ENCODE peak calls at places on chromosomes 1 and 21, in nine cellular contexts. One of them, this sample, is unnamed.

GRCh38 chr1:119647228-119647733 is 785 bp downstream of the ZNF697 start:
- DNase-seq in BJ: no peak
- DNase-seq in heart left ventricle: peak
- DNase-seq in cardiac fibroblast: no peak
- DNase-seq in left ventricle myocardium inferior: peak
- DNase-seq in coronary artery: no peak
- DNase-seq in CD8-positive, alpha-beta T cell: no peak
- DNase-seq in GM06990: no peak
- DNase-seq in GM12865: no peak
- DNase-seq in this sample: no peak

GRCh38 chr1:174812656-174813055 is 187.1 kb upstream of the CACYBP start:
- DNase-seq in left ventricle myocardium inferior: no peak
- DNase-seq in GM06990: no peak
- DNase-seq in heart left ventricle: no peak
- DNase-seq in coronary artery: no peak
- DNase-seq in GM12865: no peak
- DNase-seq in BJ: no peak
- DNase-seq in CD8-positive, alpha-beta T cell: no peak
- DNase-seq in cardiac fibroblast: no peak
- DNase-seq in this sample: no peak

GRCh38 chr1:47875831-47876586 is 121.2 kb downstream of the TRABD2B start:
- DNase-seq in heart left ventricle: no peak
- DNase-seq in coronary artery: no peak
- DNase-seq in GM06990: no peak
- DNase-seq in cardiac fibroblast: peak
- DNase-seq in GM12865: peak
- DNase-seq in BJ: no peak
- DNase-seq in left ventricle myocardium inferior: no peak
- DNase-seq in CD8-positive, alpha-beta T cell: no peak
- DNase-seq in this sample: no peak

GRCh38 chr1:155940531-155940992 is 876 bp upstream of the RXFP4 start:
- DNase-seq in CD8-positive, alpha-beta T cell: no peak
- DNase-seq in coronary artery: no peak
- DNase-seq in heart left ventricle: peak
- DNase-seq in cardiac fibroblast: peak
- DNase-seq in left ventricle myocardium inferior: no peak
- DNase-seq in BJ: no peak
- DNase-seq in GM12865: no peak
- DNase-seq in GM06990: no peak
- DNase-seq in this sample: no peak

GRCh38 chr1:67802565-67802964 is 30.7 kb downstream of the GNG12 start:
- DNase-seq in coronary artery: no peak
- DNase-seq in cardiac fibroblast: no peak
- DNase-seq in BJ: no peak
- DNase-seq in GM06990: no peak
- DNase-seq in heart left ventricle: no peak
- DNase-seq in GM12865: no peak
- DNase-seq in left ventricle myocardium inferior: no peak
- DNase-seq in CD8-positive, alpha-beta T cell: no peak
- DNase-seq in this sample: no peak

GRCh38 chr21:30257773-30258172 is 25.0 kb downstream of the KRTAP24-1 start:
- DNase-seq in GM12865: peak
- DNase-seq in BJ: no peak
- DNase-seq in coronary artery: no peak
- DNase-seq in left ventricle myocardium inferior: no peak
- DNase-seq in GM06990: no peak
- DNase-seq in cardiac fibroblast: peak
- DNase-seq in CD8-positive, alpha-beta T cell: no peak
- DNase-seq in heart left ventricle: no peak
- DNase-seq in this sample: no peak

GRCh38 chr1:209758360-209758759 is 2.5 kb downstream of the TRAF3IP3 start:
- DNase-seq in cardiac fibroblast: no peak
- DNase-seq in CD8-positive, alpha-beta T cell: no peak
- DNase-seq in GM06990: no peak
- DNase-seq in GM12865: no peak
- DNase-seq in BJ: no peak
- DNase-seq in coronary artery: no peak
- DNase-seq in left ventricle myocardium inferior: no peak
- DNase-seq in heart left ventricle: no peak
- DNase-seq in this sample: no peak

GRCh38 chr1:69373520-69373919 is 194.2 kb upstream of the LRRC7 start:
- DNase-seq in cardiac fibroblast: no peak
- DNase-seq in coronary artery: no peak
- DNase-seq in heart left ventricle: no peak
- DNase-seq in GM12865: no peak
- DNase-seq in left ventricle myocardium inferior: no peak
- DNase-seq in BJ: no peak
- DNase-seq in GM06990: no peak
- DNase-seq in CD8-positive, alpha-beta T cell: no peak
- DNase-seq in this sample: no peak

GRCh38 chr1:13762642-13763041 is 62.7 kb downstream of the PRDM2 start:
- DNase-seq in BJ: no peak
- DNase-seq in heart left ventricle: no peak
- DNase-seq in GM06990: no peak
- DNase-seq in coronary artery: no peak
- DNase-seq in CD8-positive, alpha-beta T cell: no peak
- DNase-seq in GM12865: no peak
- DNase-seq in cardiac fibroblast: no peak
- DNase-seq in left ventricle myocardium inferior: no peak
- DNase-seq in this sample: no peak

GRCh38 chr1:13761883-13762282 is 61.9 kb downstream of the PRDM2 start:
- DNase-seq in heart left ventricle: no peak
- DNase-seq in left ventricle myocardium inferior: no peak
- DNase-seq in coronary artery: no peak
- DNase-seq in GM06990: no peak
- DNase-seq in BJ: no peak
- DNase-seq in cardiac fibroblast: no peak
- DNase-seq in GM12865: no peak
- DNase-seq in CD8-positive, alpha-beta T cell: no peak
- DNase-seq in this sample: no peak

GRCh38 chr1:13759072-13759471 is 59.1 kb downstream of the PRDM2 start:
- DNase-seq in GM12865: no peak
- DNase-seq in GM06990: no peak
- DNase-seq in BJ: no peak
- DNase-seq in coronary artery: no peak
- DNase-seq in CD8-positive, alpha-beta T cell: no peak
- DNase-seq in heart left ventricle: no peak
- DNase-seq in left ventricle myocardium inferior: no peak
- DNase-seq in cardiac fibroblast: no peak
- DNase-seq in this sample: no peak

GRCh38 chr1:13760921-13761320 is 60.9 kb downstream of the PRDM2 start:
- DNase-seq in cardiac fibroblast: no peak
- DNase-seq in BJ: no peak
- DNase-seq in coronary artery: no peak
- DNase-seq in heart left ventricle: no peak
- DNase-seq in CD8-positive, alpha-beta T cell: no peak
- DNase-seq in GM06990: no peak
- DNase-seq in left ventricle myocardium inferior: no peak
- DNase-seq in GM12865: no peak
- DNase-seq in this sample: no peak

GRCh38 chr1:13760340-13760739 is 60.4 kb downstream of the PRDM2 start:
- DNase-seq in BJ: no peak
- DNase-seq in CD8-positive, alpha-beta T cell: no peak
- DNase-seq in heart left ventricle: no peak
- DNase-seq in coronary artery: no peak
- DNase-seq in GM12865: no peak
- DNase-seq in left ventricle myocardium inferior: no peak
- DNase-seq in GM06990: no peak
- DNase-seq in cardiac fibroblast: no peak
- DNase-seq in this sample: no peak
- H3K4me3 ChIP-seq in BJ: no peak
- H3K4me3 ChIP-seq in CD8-positive, alpha-beta T cell: no peak
- H3K4me3 ChIP-seq in heart left ventricle: no peak
- H3K4me3 ChIP-seq in coronary artery: no peak
- H3K4me3 ChIP-seq in GM12865: no peak
- H3K4me3 ChIP-seq in left ventricle myocardium inferior: no peak
- H3K4me3 ChIP-seq in GM06990: no peak
- H3K4me3 ChIP-seq in cardiac fibroblast: no peak
- H3K4me3 ChIP-seq in this sample: no peak

GRCh38 chr1:3650248-3651010 is 526 bp upstream of the WRAP73 start:
- DNase-seq in GM06990: no peak
- DNase-seq in cardiac fibroblast: no peak
- DNase-seq in CD8-positive, alpha-beta T cell: no peak
- DNase-seq in BJ: no peak
- DNase-seq in heart left ventricle: no peak
- DNase-seq in left ventricle myocardium inferior: no peak
- DNase-seq in GM12865: no peak
- DNase-seq in coronary artery: peak
- DNase-seq in this sample: no peak

GRCh38 chr1:3651939-3652537 is at the start of gene TP73:
- DNase-seq in left ventricle myocardium inferior: no peak
- DNase-seq in GM12865: peak
- DNase-seq in heart left ventricle: no peak
- DNase-seq in cardiac fibroblast: no peak
- DNase-seq in CD8-positive, alpha-beta T cell: no peak
- DNase-seq in BJ: no peak
- DNase-seq in GM06990: peak
- DNase-seq in coronary artery: no peak
- DNase-seq in this sample: no peak

GRCh38 chr1:3651011-3651938 is 1.0 kb upstream of the TP73 start:
- DNase-seq in left ventricle myocardium inferior: no peak
- DNase-seq in GM06990: peak
- DNase-seq in CD8-positive, alpha-beta T cell: no peak
- DNase-seq in cardiac fibroblast: no peak
- DNase-seq in GM12865: peak
- DNase-seq in heart left ventricle: no peak
- DNase-seq in BJ: no peak
- DNase-seq in coronary artery: peak
- DNase-seq in this sample: no peak

GRCh38 chr1:3646596-3646995 is 3.3 kb downstream of the WRAP73 start:
- DNase-seq in heart left ventricle: no peak
- DNase-seq in GM06990: no peak
- DNase-seq in coronary artery: no peak
- DNase-seq in left ventricle myocardium inferior: no peak
- DNase-seq in GM12865: no peak
- DNase-seq in CD8-positive, alpha-beta T cell: no peak
- DNase-seq in BJ: no peak
- DNase-seq in cardiac fibroblast: no peak
- DNase-seq in this sample: no peak

GRCh38 chr1:3649342-3650247 is at the start of gene WRAP73:
- DNase-seq in left ventricle myocardium inferior: peak
- DNase-seq in CD8-positive, alpha-beta T cell: peak
- DNase-seq in GM06990: peak
- DNase-seq in coronary artery: peak
- DNase-seq in cardiac fibroblast: peak
- DNase-seq in BJ: peak
- DNase-seq in heart left ventricle: peak
- DNase-seq in GM12865: peak
- DNase-seq in this sample: peak
- TF ChIP-seq CTCF in left ventricle myocardium inferior: peak
- TF ChIP-seq CTCF in CD8-positive, alpha-beta T cell: no peak
- TF ChIP-seq CTCF in GM06990: peak
- TF ChIP-seq CTCF in coronary artery: no peak
- TF ChIP-seq CTCF in cardiac fibroblast: peak
- TF ChIP-seq CTCF in BJ: peak
- TF ChIP-seq CTCF in heart left ventricle: peak
- TF ChIP-seq CTCF in GM12865: peak
- TF ChIP-seq CTCF in this sample: peak

DNA sequence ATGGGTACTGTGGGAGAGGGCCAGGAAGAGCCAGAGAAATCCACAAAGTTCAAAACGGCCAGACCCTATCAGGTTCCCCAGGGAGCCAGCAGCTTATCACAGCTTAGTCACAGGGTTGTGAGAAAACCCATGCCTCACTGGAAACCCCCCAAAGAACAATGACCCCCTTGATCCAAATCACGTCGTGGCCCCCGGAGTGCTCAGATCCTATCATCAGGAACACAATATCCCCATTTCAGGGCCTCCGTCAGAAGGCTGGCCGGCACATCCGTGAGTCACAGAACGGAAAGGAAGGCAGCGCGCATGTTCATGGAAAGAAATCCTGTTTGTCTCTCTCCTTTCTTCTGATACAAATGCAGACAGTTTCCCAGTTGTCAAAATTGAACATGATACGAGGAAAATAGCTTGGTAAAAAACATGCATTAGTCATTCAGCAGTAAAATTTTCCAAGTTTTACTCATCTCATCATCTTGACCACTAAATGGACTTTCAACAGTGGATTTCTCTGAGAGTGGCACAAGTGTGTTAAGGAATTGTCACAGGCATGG is 125.0 kb downstream of the RIPK4 start:
- DNase-seq in CD8-positive, alpha-beta T cell: no peak
- DNase-seq in BJ: peak
- DNase-seq in GM06990: no peak
- DNase-seq in GM12865: peak
- DNase-seq in coronary artery: peak
- DNase-seq in left ventricle myocardium inferior: peak
- DNase-seq in heart left ventricle: peak
- DNase-seq in cardiac fibroblast: peak
- DNase-seq in this sample: peak
- H3K4me3 ChIP-seq in CD8-positive, alpha-beta T cell: no peak
- H3K4me3 ChIP-seq in BJ: no peak
- H3K4me3 ChIP-seq in GM06990: no peak
- H3K4me3 ChIP-seq in GM12865: no peak
- H3K4me3 ChIP-seq in coronary artery: peak
- H3K4me3 ChIP-seq in left ventricle myocardium inferior: no peak
- H3K4me3 ChIP-seq in heart left ventricle: no peak
- H3K4me3 ChIP-seq in cardiac fibroblast: no peak
- H3K4me3 ChIP-seq in this sample: no peak

GRCh38 chr1:204509186-204509635 is 7.0 kb upstream of the MDM4 start:
- DNase-seq in CD8-positive, alpha-beta T cell: no peak
- DNase-seq in GM06990: no peak
- DNase-seq in GM12865: no peak
- DNase-seq in cardiac fibroblast: no peak
- DNase-seq in left ventricle myocardium inferior: no peak
- DNase-seq in heart left ventricle: no peak
- DNase-seq in BJ: no peak
- DNase-seq in coronary artery: no peak
- DNase-seq in this sample: no peak

GRCh38 chr1:204514841-204515240 is 1.4 kb upstream of the MDM4 start:
- DNase-seq in CD8-positive, alpha-beta T cell: no peak
- DNase-seq in GM06990: no peak
- DNase-seq in coronary artery: no peak
- DNase-seq in heart left ventricle: no peak
- DNase-seq in BJ: no peak
- DNase-seq in cardiac fibroblast: no peak
- DNase-seq in GM12865: no peak
- DNase-seq in left ventricle myocardium inferior: no peak
- DNase-seq in this sample: no peak

GRCh38 chr1:204516180-204516879 is at the start of gene MDM4:
- DNase-seq in BJ: peak
- DNase-seq in CD8-positive, alpha-beta T cell: peak
- DNase-seq in coronary artery: peak
- DNase-seq in heart left ventricle: peak
- DNase-seq in left ventricle myocardium inferior: peak
- DNase-seq in GM06990: peak
- DNase-seq in cardiac fibroblast: peak
- DNase-seq in GM12865: peak
- DNase-seq in this sample: peak

GRCh38 chr1:204511366-204511765 is 4.8 kb upstream of the MDM4 start:
- DNase-seq in coronary artery: no peak
- DNase-seq in heart left ventricle: no peak
- DNase-seq in GM12865: no peak
- DNase-seq in GM06990: no peak
- DNase-seq in CD8-positive, alpha-beta T cell: no peak
- DNase-seq in left ventricle myocardium inferior: no peak
- DNase-seq in BJ: no peak
- DNase-seq in cardiac fibroblast: no peak
- DNase-seq in this sample: no peak

DNA sequence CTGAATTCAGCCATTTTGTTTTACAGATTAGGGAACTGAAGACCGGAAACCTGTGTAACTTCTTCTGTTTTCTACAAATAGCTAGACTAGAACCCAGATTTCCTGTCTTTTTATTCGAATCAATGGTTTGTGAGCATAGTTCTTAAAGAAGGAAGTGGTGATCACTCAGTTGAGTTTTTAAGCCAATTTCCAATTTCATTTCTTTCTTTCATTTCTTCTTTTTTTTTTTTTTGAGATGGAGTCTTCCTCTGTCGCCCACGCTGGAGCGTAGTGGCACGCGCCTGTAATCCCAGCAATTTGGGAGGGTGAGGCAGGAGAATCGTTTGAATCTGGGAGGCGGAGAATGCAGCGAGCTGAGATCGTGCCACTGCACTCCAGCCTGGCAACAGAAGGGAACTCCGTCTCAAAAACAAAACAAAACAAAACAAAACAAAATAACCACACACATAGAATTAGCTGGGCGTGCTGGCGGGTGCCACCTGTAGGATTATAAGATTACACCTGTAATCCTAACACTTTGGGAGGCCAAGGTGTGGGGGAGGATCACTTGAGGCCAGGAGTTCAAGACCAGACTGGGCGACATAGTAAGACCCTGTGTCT is 3.0 kb upstream of the MDM4 start:
- DNase-seq in left ventricle myocardium inferior: no peak
- DNase-seq in coronary artery: no peak
- DNase-seq in BJ: no peak
- DNase-seq in GM12865: peak
- DNase-seq in cardiac fibroblast: no peak
- DNase-seq in heart left ventricle: no peak
- DNase-seq in GM06990: peak
- DNase-seq in CD8-positive, alpha-beta T cell: peak
- DNase-seq in this sample: no peak
- TF ChIP-seq CTCF in left ventricle myocardium inferior: no peak
- TF ChIP-seq CTCF in coronary artery: no peak
- TF ChIP-seq CTCF in BJ: no peak
- TF ChIP-seq CTCF in GM12865: no peak
- TF ChIP-seq CTCF in cardiac fibroblast: no peak
- TF ChIP-seq CTCF in heart left ventricle: no peak
- TF ChIP-seq CTCF in GM06990: no peak
- TF ChIP-seq CTCF in CD8-positive, alpha-beta T cell: no peak
- TF ChIP-seq CTCF in this sample: no peak

This sample was measured in AG09309.